ENCODE peak calls at places on chromosomes 2 and 18, in six cellular contexts. One of them, this sample, is unnamed.
A peak's percentile ranks its signal among the peaks of the same experiment; 100 is the strongest.

GRCh38 chr2:58436842-58437241 is 195.7 kb upstream of the FANCL start:
- DNase-seq in Peyer's patch: no peak
- DNase-seq in prostate gland: no peak
- DNase-seq in H1: no peak
- DNase-seq in stomach: no peak
- DNase-seq in uterus: no peak
- DNase-seq in this sample: no peak

GRCh38 chr2:241936457-241937133 is 67.1 kb downstream of the RTP5 start:
- DNase-seq in Peyer's patch: no peak
- DNase-seq in H1: no peak
- DNase-seq in prostate gland: no peak
- DNase-seq in stomach: peak; percentile 22
- DNase-seq in uterus: no peak
- DNase-seq in this sample: no peak

GRCh38 chr2:205858781-205859478 is 176.6 kb downstream of the NRP2 start:
- DNase-seq in stomach: peak; percentile 40
- DNase-seq in H1: no peak
- DNase-seq in uterus: peak; percentile 26
- DNase-seq in Peyer's patch: no peak
- DNase-seq in prostate gland: no peak
- DNase-seq in this sample: no peak

GRCh38 chr2:85601771-85602475 is 575 bp downstream of the TMEM150A start:
- DNase-seq in stomach: peak; percentile 76
- DNase-seq in Peyer's patch: peak; percentile 56
- DNase-seq in prostate gland: peak; percentile 64
- DNase-seq in H1: no peak
- DNase-seq in uterus: peak; percentile 72
- DNase-seq in this sample: peak; percentile 81

GRCh38 chr2:100894531-100895156 is 74.7 kb downstream of the NPAS2 start:
- DNase-seq in Peyer's patch: no peak
- DNase-seq in prostate gland: no peak
- DNase-seq in uterus: no peak
- DNase-seq in H1: no peak
- DNase-seq in stomach: no peak
- DNase-seq in this sample: no peak

GRCh38 chr2:188870289-188870688 is 103.9 kb upstream of the COL3A1 start:
- DNase-seq in uterus: no peak
- DNase-seq in H1: no peak
- DNase-seq in prostate gland: no peak
- DNase-seq in stomach: no peak
- DNase-seq in Peyer's patch: no peak
- DNase-seq in this sample: no peak

GRCh38 chr2:179049546-179050311 is at the start of gene CCDC141:
- DNase-seq in uterus: no peak
- DNase-seq in H1: no peak
- DNase-seq in stomach: no peak
- DNase-seq in prostate gland: no peak
- DNase-seq in Peyer's patch: peak; percentile 38
- DNase-seq in this sample: no peak

GRCh38 chr2:172038604-172039003 is 38.9 kb downstream of the METAP1D start:
- DNase-seq in Peyer's patch: no peak
- DNase-seq in H1: no peak
- DNase-seq in stomach: no peak
- DNase-seq in uterus: no peak
- DNase-seq in prostate gland: no peak
- DNase-seq in this sample: no peak

GRCh38 chr2:149561309-149561926 is 26.2 kb downstream of the MMADHC start:
- DNase-seq in stomach: no peak
- DNase-seq in uterus: no peak
- DNase-seq in H1: no peak
- DNase-seq in prostate gland: peak; percentile 28
- DNase-seq in Peyer's patch: no peak
- DNase-seq in this sample: no peak

GRCh38 chr18:26003391-26003790 is 87.0 kb downstream of the SS18 start:
- DNase-seq in uterus: no peak
- DNase-seq in H1: no peak
- DNase-seq in prostate gland: peak; percentile 7
- DNase-seq in stomach: no peak
- DNase-seq in Peyer's patch: no peak
- DNase-seq in this sample: no peak

GRCh38 chr18:834086-834720 is 22.2 kb upstream of the YES1 start:
- DNase-seq in prostate gland: no peak
- DNase-seq in uterus: no peak
- DNase-seq in H1: no peak
- DNase-seq in Peyer's patch: no peak
- DNase-seq in stomach: no peak
- DNase-seq in this sample: no peak

GRCh38 chr18:77147418-77147852 is 14.9 kb upstream of the MBP start:
- DNase-seq in stomach: no peak
- DNase-seq in Peyer's patch: no peak
- DNase-seq in H1: no peak
- DNase-seq in uterus: no peak
- DNase-seq in prostate gland: no peak
- DNase-seq in this sample: no peak

GRCh38 chr2:220162320-220162719 is 534.9 kb downstream of the SLC4A3 start:
- DNase-seq in Peyer's patch: no peak
- DNase-seq in stomach: no peak
- DNase-seq in H1: no peak
- DNase-seq in uterus: no peak
- DNase-seq in prostate gland: no peak
- DNase-seq in this sample: no peak

GRCh38 chr2:170943041-170943440 is 14.0 kb downstream of the GORASP2 start:
- DNase-seq in uterus: no peak
- DNase-seq in stomach: no peak
- DNase-seq in prostate gland: no peak
- DNase-seq in Peyer's patch: no peak
- DNase-seq in H1: no peak
- DNase-seq in this sample: no peak

GRCh38 chr2:96181529-96181928 is 27.1 kb downstream of the STARD7 start:
- DNase-seq in prostate gland: no peak
- DNase-seq in H1: no peak
- DNase-seq in stomach: no peak
- DNase-seq in uterus: no peak
- DNase-seq in Peyer's patch: no peak
- DNase-seq in this sample: no peak

GRCh38 chr2:96184188-96184587 is 24.4 kb downstream of the STARD7 start:
- DNase-seq in prostate gland: no peak
- DNase-seq in stomach: no peak
- DNase-seq in H1: no peak
- DNase-seq in uterus: no peak
- DNase-seq in Peyer's patch: no peak
- DNase-seq in this sample: no peak

GRCh38 chr2:96186562-96186961 is 22.1 kb downstream of the STARD7 start:
- DNase-seq in uterus: no peak
- DNase-seq in stomach: no peak
- DNase-seq in Peyer's patch: no peak
- DNase-seq in H1: no peak
- DNase-seq in prostate gland: no peak
- DNase-seq in this sample: no peak

GRCh38 chr2:96188821-96189526 is 19.7 kb downstream of the STARD7 start:
- DNase-seq in Peyer's patch: no peak
- DNase-seq in uterus: no peak
- DNase-seq in stomach: no peak
- DNase-seq in H1: no peak
- DNase-seq in prostate gland: no peak
- DNase-seq in this sample: no peak

GRCh38 chr2:96185516-96185915 is 23.1 kb downstream of the STARD7 start:
- DNase-seq in uterus: no peak
- DNase-seq in prostate gland: no peak
- DNase-seq in H1: no peak
- DNase-seq in stomach: no peak
- DNase-seq in Peyer's patch: no peak
- DNase-seq in this sample: no peak
- H3K4me1 ChIP-seq in uterus: no peaks in the 10 kb centered on the region
- H3K4me1 ChIP-seq in prostate gland: no peaks in the 10 kb centered on the region
- H3K4me1 ChIP-seq in H1: no peaks in the 10 kb centered on the region
- H3K4me1 ChIP-seq in stomach: peaks cover 13% of the 10 kb centered on the region
- H3K4me1 ChIP-seq in Peyer's patch: no peaks in the 10 kb centered on the region
- H3K4me1 ChIP-seq in this sample: peaks cover 2% of the 10 kb centered on the region

DNA sequence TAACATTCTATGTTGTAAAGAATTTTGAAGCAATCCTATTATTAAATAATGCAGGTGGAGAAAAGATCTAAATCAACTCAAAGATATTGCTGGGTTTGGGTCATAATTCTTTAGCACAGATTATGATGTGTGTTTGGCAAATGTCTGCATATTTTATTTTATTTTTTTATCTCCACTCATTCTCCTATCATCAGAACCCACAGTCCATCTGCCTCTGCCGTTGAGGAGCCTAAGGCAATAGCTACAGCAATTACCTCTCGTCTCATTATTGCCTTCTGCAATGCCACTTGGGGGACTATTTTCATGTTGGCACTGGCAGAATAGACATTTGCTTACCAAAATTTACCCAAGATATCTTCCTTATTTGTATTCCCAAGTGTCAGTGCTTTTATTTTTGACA is 815.9 kb upstream of the CNTNAP5 start:
- DNase-seq in prostate gland: no peak
- DNase-seq in uterus: no peak
- DNase-seq in Peyer's patch: no peak
- DNase-seq in H1: no peak
- DNase-seq in stomach: no peak
- DNase-seq in this sample: no peak
- TF ChIP-seq CTCF in prostate gland: no peak
- TF ChIP-seq CTCF in uterus: no peak
- TF ChIP-seq CTCF in Peyer's patch: no peak
- TF ChIP-seq CTCF in H1: no peak
- TF ChIP-seq CTCF in stomach: no peak
- TF ChIP-seq CTCF in this sample: no peak

GRCh38 chr2:72990695-72991438 is 73.5 kb downstream of the EMX1 start:
- DNase-seq in Peyer's patch: no peak
- DNase-seq in uterus: peak; percentile 8
- DNase-seq in stomach: no peak
- DNase-seq in prostate gland: no peak
- DNase-seq in H1: no peak
- DNase-seq in this sample: no peak

GRCh38 chr2:72993147-72993546 is 75.8 kb downstream of the EMX1 start:
- DNase-seq in H1: no peak
- DNase-seq in prostate gland: no peak
- DNase-seq in stomach: peak; percentile 26
- DNase-seq in uterus: peak; percentile 18
- DNase-seq in Peyer's patch: peak; percentile 21
- DNase-seq in this sample: no peak

GRCh38 chr2:72991439-72991725 is 74.1 kb downstream of the EMX1 start:
- DNase-seq in prostate gland: no peak
- DNase-seq in Peyer's patch: no peak
- DNase-seq in H1: no peak
- DNase-seq in stomach: peak; percentile 19
- DNase-seq in uterus: peak; percentile 10
- DNase-seq in this sample: peak; percentile 12

GRCh38 chr2:72992734-72993102 is 75.4 kb downstream of the EMX1 start:
- DNase-seq in H1: no peak
- DNase-seq in Peyer's patch: no peak
- DNase-seq in uterus: peak; percentile 12
- DNase-seq in prostate gland: no peak
- DNase-seq in stomach: no peak
- DNase-seq in this sample: no peak

DNA sequence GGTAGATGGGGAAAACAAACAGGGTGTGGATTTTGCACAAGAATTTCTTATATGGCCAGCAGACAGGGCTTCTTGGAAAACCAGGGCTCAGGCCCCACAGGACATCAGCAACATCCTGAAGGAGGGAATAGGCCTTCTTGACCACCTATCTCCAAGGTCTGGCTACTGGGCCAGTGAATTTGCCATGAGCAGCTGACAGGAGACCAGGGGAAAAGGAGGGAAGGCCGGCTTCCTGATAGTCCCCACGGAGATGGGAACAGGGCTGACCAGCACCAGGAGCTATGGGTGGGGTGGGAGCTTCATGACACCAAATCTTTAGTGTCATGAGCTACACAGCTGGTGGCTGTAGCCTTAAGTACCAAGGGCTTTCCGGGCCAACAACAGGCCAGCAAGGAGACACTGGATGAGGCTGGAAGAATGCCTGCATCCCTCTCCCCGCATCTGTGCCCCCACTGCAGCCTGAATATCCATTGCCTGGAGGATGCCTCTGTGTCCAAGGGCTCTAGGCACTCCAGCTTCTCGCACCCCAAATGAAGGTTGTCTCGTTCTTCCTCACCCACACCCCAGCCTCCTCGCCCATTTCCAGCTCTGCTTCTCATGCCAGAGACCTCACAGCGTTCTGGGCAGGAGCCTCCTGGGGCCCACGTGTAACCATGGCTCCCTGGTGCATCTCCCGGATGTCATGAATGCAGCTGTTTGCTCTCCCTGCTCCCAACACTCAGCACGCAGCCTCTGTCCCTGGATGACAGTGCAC is 74.8 kb downstream of the EMX1 start:
- DNase-seq in H1: no peak
- DNase-seq in Peyer's patch: no peak
- DNase-seq in uterus: peak; percentile 8
- DNase-seq in stomach: peak; percentile 11
- DNase-seq in prostate gland: no peak
- DNase-seq in this sample: peak; percentile 7
- TF ChIP-seq POLR2A in H1: no peak
- TF ChIP-seq POLR2A in Peyer's patch: no peak
- TF ChIP-seq POLR2A in uterus: no peak
- TF ChIP-seq POLR2A in stomach: no peak
- TF ChIP-seq POLR2A in prostate gland: no peak
- TF ChIP-seq POLR2A in this sample: no peak

GRCh38 chr2:119756837-119757236 is 2.9 kb upstream of the PTPN4 start:
- DNase-seq in Peyer's patch: no peak
- DNase-seq in H1: no peak
- DNase-seq in uterus: no peak
- DNase-seq in stomach: peak; percentile 82
- DNase-seq in prostate gland: no peak
- DNase-seq in this sample: peak; percentile 87

GRCh38 chr2:119760237-119760807 is 600 bp downstream of the PTPN4 start:
- DNase-seq in H1: no peak
- DNase-seq in prostate gland: no peak
- DNase-seq in Peyer's patch: no peak
- DNase-seq in uterus: no peak
- DNase-seq in stomach: peak; percentile 58
- DNase-seq in this sample: no peak

GRCh38 chr2:119759451-119760236 is at the start of gene PTPN4:
- DNase-seq in uterus: peak; percentile 96
- DNase-seq in stomach: peak; percentile 97
- DNase-seq in H1: peak; percentile 99
- DNase-seq in Peyer's patch: peak; percentile 96
- DNase-seq in prostate gland: peak; percentile 97
- DNase-seq in this sample: peak; percentile 97

GRCh38 chr2:119760876-119761275 is 1.2 kb downstream of the PTPN4 start:
- DNase-seq in prostate gland: no peak
- DNase-seq in stomach: no peak
- DNase-seq in uterus: no peak
- DNase-seq in Peyer's patch: no peak
- DNase-seq in H1: no peak
- DNase-seq in this sample: no peak

DNA sequence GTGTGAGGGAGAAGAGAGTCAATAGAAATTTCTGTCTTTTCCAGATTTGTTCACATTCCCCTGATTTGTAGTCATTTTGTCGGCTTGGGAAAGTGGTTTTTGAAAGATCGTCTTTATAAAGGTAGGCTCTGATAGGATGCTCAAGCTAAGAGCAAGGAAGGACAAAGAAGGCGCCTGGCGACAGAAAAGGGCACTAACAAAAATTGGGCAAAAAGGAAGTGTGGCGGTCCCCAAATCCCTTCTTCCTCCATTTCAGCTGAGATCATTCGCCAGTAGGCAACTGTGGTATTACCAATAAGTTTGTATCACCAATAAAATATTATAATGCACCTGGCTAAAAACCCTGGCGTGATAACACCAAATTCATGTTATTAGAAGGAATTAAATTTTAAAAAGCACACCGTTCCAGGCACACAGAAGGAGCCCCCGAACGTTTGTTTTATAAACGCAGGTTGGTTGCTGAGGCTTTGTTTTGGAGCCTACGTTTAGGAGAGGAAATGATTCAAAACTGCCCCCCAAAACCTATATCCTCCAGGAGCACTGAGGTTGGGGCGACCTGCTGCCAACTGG is 756 bp upstream of the PTPN4 start:
- DNase-seq in stomach: no peak
- DNase-seq in uterus: no peak
- DNase-seq in prostate gland: no peak
- DNase-seq in H1: no peak
- DNase-seq in Peyer's patch: no peak
- DNase-seq in this sample: no peak
- H3K4me1 ChIP-seq in stomach: peaks cover 34% of the 10 kb centered on the region
- H3K4me1 ChIP-seq in uterus: no peaks in the 10 kb centered on the region
- H3K4me1 ChIP-seq in prostate gland: no peaks in the 10 kb centered on the region
- H3K4me1 ChIP-seq in H1: peaks cover 8% of the 10 kb centered on the region
- H3K4me1 ChIP-seq in Peyer's patch: peaks cover 4% of the 10 kb centered on the region
- H3K4me1 ChIP-seq in this sample: peaks cover 5% of the 10 kb centered on the region

This sample was measured in ovary.